ENCODE peak calls at places on chromosomes 4 and X, in eight cellular contexts. B, R, H, O, Z, C, U and S are unnamed samples.

GRCh38 chrX:154308108-154308946 is 12.7 kb downstream of the TKTL1 start:
- DNase-seq in B (no peak), R (peak), H (no peak), O (peak), Z (peak), C (peak), U (no peak), S (peak)

GRCh38 chr4:85408326-85408725 is 66.6 kb upstream of the ARHGAP24 start:
- DNase-seq in B (no peak), R (no peak), H (no peak), O (no peak), Z (no peak), C (no peak), U (no peak), S (no peak)

GRCh38 chrX:80749404-80749803 is 60.3 kb downstream of the BRWD3 start:
- DNase-seq in B (no peak), R (no peak), H (no peak), O (no peak), Z (no peak), C (no peak), U (no peak), S (no peak)

GRCh38 chrX:53281321-53281822 is at the start of gene IQSEC2:
- DNase-seq in B (no peak), R (peak), H (no peak), O (peak), Z (peak), C (peak), U (peak), S (no peak)

GRCh38 chrX:19174401-19175025 is 52.2 kb upstream of the ADGRG2 start:
- DNase-seq in B (no peak), R (peak), H (no peak), O (no peak), Z (no peak), C (no peak), U (no peak), S (no peak)

GRCh38 chrX:141133272-141133671 is 43.7 kb downstream of the LDOC1 start:
- DNase-seq in B (no peak), R (no peak), H (no peak), O (no peak), Z (no peak), C (no peak), U (no peak), S (no peak)

GRCh38 chr4:8152865-8153257 is 5.8 kb downstream of the ABLIM2 start:
- DNase-seq in B (no peak), R (no peak), H (no peak), O (peak), Z (no peak), C (no peak), U (no peak), S (no peak)

GRCh38 chrX:63686878-63687714 is 97.9 kb downstream of the ARHGEF9 start:
- DNase-seq in B (no peak), R (no peak), H (no peak), O (peak), Z (peak), C (no peak), U (no peak), S (peak)

GRCh38 chrX:1778817-1779216 is 164.0 kb downstream of the ASMT start:
- DNase-seq in B (no peak), R (no peak), H (no peak), O (no peak), Z (no peak), C (no peak), U (no peak), S (no peak)

GRCh38 chrX:112266136-112266535 is 183.6 kb upstream of the TRPC5 start:
- DNase-seq in B (no peak), R (no peak), H (no peak), O (no peak), Z (no peak), C (no peak), U (no peak), S (no peak)

GRCh38 chr4:184100297-184100885 is 117.3 kb downstream of the ENPP6 start:
- DNase-seq in B (no peak), R (no peak), H (peak), O (peak), Z (peak), C (peak), U (no peak), S (peak)

GRCh38 chr4:1558205-1558604 is 125.9 kb downstream of the FAM53A start:
- DNase-seq in B (no peak), R (no peak), H (no peak), O (no peak), Z (no peak), C (no peak), U (no peak), S (no peak)

GRCh38 chr4:173516621-173517612 is 13.1 kb downstream of the HAND2 start:
- DNase-seq in B (no peak), R (no peak), H (no peak), O (no peak), Z (no peak), C (no peak), U (peak), S (no peak)

GRCh38 chr4:72295966-72296557 is 264.3 kb downstream of the NPFFR2 start:
- DNase-seq in B (no peak), R (no peak), H (no peak), O (no peak), Z (peak), C (no peak), U (no peak), S (no peak)